ENCODE peak calls at places on chromosomes 3 and 15, in four cellular contexts. M is uterus, A is H54, V is NCI-H1092 treated with DMSO at 0.1 percent for 48 hours. C is an unnamed sample.

GRCh38 chr3:54211097-54211496 is 88.7 kb downstream of the CACNA2D3 start:
- DNase-seq in V (peak), A (no peak), M (no peak), C (no peak)

GRCh38 chr3:185021326-185021725 is 131.5 kb downstream of the C3orf70 start:
- DNase-seq in V (no peak), M (no peak), A (no peak), C (no peak)

GRCh38 chr3:14093831-14094230 is 30.8 kb downstream of the CHCHD4 start:
- DNase-seq in A (no peak), M (no peak), V (no peak), C (no peak)

GRCh38 chr3:183212565-183212964 is 40.5 kb upstream of the B3GNT5 start:
- DNase-seq in A (no peak), M (no peak), V (no peak), C (no peak)

GRCh38 chr15:26690778-26691177 is 82.1 kb downstream of the GABRB3 start:
- DNase-seq in M (no peak), V (no peak), A (no peak), C (no peak)

GRCh38 chr3:106610362-106610997 is 741.7 kb upstream of the CBLB start:
- DNase-seq in M (no peak), A (no peak), V (peak), C (no peak)

GRCh38 chr15:40240619-40241304 is 1.9 kb downstream of the PAK6 start:
- DNase-seq in A (no peak), V (no peak), M (no peak), C (no peak)

GRCh38 chr3:11820540-11821041 is 26.1 kb downstream of the TAMM41 start:
- DNase-seq in A (peak), M (no peak), V (no peak), C (no peak)

GRCh38 chr15:85764649-85765277 is 30.0 kb downstream of the KLHL25 start:
- DNase-seq in V (no peak), M (no peak), A (no peak), C (peak)

GRCh38 chr3:58560771-58561311 is 16.4 kb downstream of the FAM107A start:
- DNase-seq in V (no peak), M (no peak), A (peak), C (no peak)

GRCh38 chr3:128573707-128574162 is 76.9 kb downstream of the RPN1 start:
- DNase-seq in M (no peak), A (no peak), V (no peak), C (peak)

GRCh38 chr15:91515188-91515754 is 338.2 kb upstream of the SLCO3A1 start:
- DNase-seq in M (peak), A (peak), V (no peak), C (peak)

GRCh38 chr3:112333002-112333385 is at the start of gene CD200:
- DNase-seq in V (peak), A (no peak), M (peak), C (peak)

GRCh38 chr15:25061808-25062550 is 107.2 kb downstream of the SNRPN start:
- DNase-seq in A (no peak), V (no peak), M (peak), C (no peak)

GRCh38 chr3:71493372-71493771 is 90.2 kb downstream of the FOXP1 start:
- DNase-seq in M (no peak), A (no peak), V (no peak), C (no peak)

GRCh38 chr15:63381301-63382192 is at the start of gene CA12:
- DNase-seq in A (no peak), V (peak), M (peak), C (peak)

GRCh38 chr15:39269352-39269751 is 311.5 kb upstream of the THBS1 start:
- DNase-seq in M (no peak), V (no peak), A (no peak), C (no peak)

GRCh38 chr15:63597033-63597790 is at the start of gene FBXL22:
- DNase-seq in M (peak), V (peak), A (no peak), C (peak)

GRCh38 chr3:12476238-12476897 is 7.9 kb upstream of the TSEN2 start:
- DNase-seq in M (no peak), V (no peak), A (no peak), C (no peak)

GRCh38 chr3:29347412-29347811 is 66.5 kb downstream of the RBMS3 start:
- DNase-seq in V (no peak), A (no peak), M (no peak), C (no peak)

GRCh38 chr3:105401691-105402149 is 35.0 kb downstream of the ALCAM start:
- DNase-seq in V (no peak), M (no peak), A (no peak), C (no peak)

GRCh38 chr3:145939431-145939830 is 221.6 kb downstream of the PLOD2 start:
- DNase-seq in A (no peak), V (peak), M (no peak), C (no peak)

GRCh38 chr3:107633327-107634141 is 110.8 kb downstream of the BBX start:
- DNase-seq in M (no peak), V (no peak), A (no peak), C (no peak)

GRCh38 chr3:42489116-42489936 is 13.1 kb upstream of the VIPR1 start:
- DNase-seq in A (no peak), V (no peak), M (no peak), C (no peak)

GRCh38 chr3:156826144-156826895 is at the start of gene LEKR1:
- DNase-seq in M (peak), V (peak), A (peak), C (peak)

GRCh38 chr15:88487176-88487795 is 19.8 kb downstream of the MRPS11 start:
- DNase-seq in M (no peak), V (no peak), A (no peak), C (no peak)

GRCh38 chr3:63976166-63976861 is 47.0 kb downstream of the PSMD6 start:
- DNase-seq in M (no peak), A (peak), V (no peak), C (no peak)

GRCh38 chr3:5699811-5700210 is 512.3 kb downstream of the EDEM1 start:
- DNase-seq in V (no peak), M (no peak), A (no peak), C (no peak)

GRCh38 chr3:69558912-69559311 is 173.0 kb upstream of the FRMD4B start:
- DNase-seq in V (no peak), A (no peak), M (no peak), C (peak)

GRCh38 chr3:106034313-106034712 is 165.5 kb upstream of the CBLB start:
- DNase-seq in V (no peak), A (no peak), M (no peak), C (no peak)

GRCh38 chr3:31978553-31978952 is 2.5 kb downstream of the OSBPL10 start:
- DNase-seq in V (no peak), A (no peak), M (no peak), C (no peak)

GRCh38 chr3:47421741-47422649 is 41.2 kb downstream of the PTPN23 start:
- DNase-seq in V (peak), A (peak), M (no peak), C (peak)

GRCh38 chr15:67127334-67127664 is 61.9 kb downstream of the SMAD3 start:
- DNase-seq in V (no peak), M (no peak), A (no peak), C (no peak)

GRCh38 chr3:144953959-144954358 is 982.3 kb downstream of the DIPK2A start:
- DNase-seq in M (no peak), A (no peak), V (no peak), C (no peak)

GRCh38 chr15:67512140-67512539 is 8.8 kb upstream of the C15orf61 start:
- DNase-seq in M (no peak), V (peak), A (no peak), C (no peak)

C was measured in right cardiac atrium.